ENCODE peak calls at places on chromosome 2, in seven cellular contexts. C is brain microvascular endothelial cell, X is fibroblast of the aortic adventitia, J is BJ, F is epithelial cell of esophagus, Y is lower lobe of right lung, V is left ventricle myocardium inferior. Z is an unnamed sample.
A peak's percentile ranks its signal among the peaks of the same experiment; 100 is the strongest.

GRCh38 chr2:67974564-67975430 is 88.0 kb downstream of the C1D start:
- DNase-seq in J (no peak), X (peak; percentile 68), F (peak; percentile 51), Y (peak; percentile 61), C (no peak), V (peak; percentile 25), Z (peak; percentile 20)

GRCh38 chr2:168237741-168238140 is 9.7 kb downstream of the STK39 start:
- DNase-seq in X (peak; percentile 43), C (no peak), Y (no peak), J (no peak), F (peak; percentile 42), V (no peak), Z (no peak)

GRCh38 chr2:45020439-45020838 is 11.2 kb upstream of the SIX2 start:
- DNase-seq in Y (no peak), X (no peak), C (no peak), F (no peak), J (no peak), V (no peak), Z (no peak)

GRCh38 chr2:69238449-69239031 is 148.5 kb downstream of the GFPT1 start:
- DNase-seq in J (peak; percentile 89), F (no peak), Y (no peak), X (peak; percentile 60), V (no peak), C (no peak), Z (no peak)

GRCh38 chr2:120683081-120683480 is 52.6 kb upstream of the GLI2 start:
- DNase-seq in F (no peak), C (no peak), J (no peak), Y (no peak), X (no peak), V (no peak), Z (no peak)

GRCh38 chr2:171595456-171595855 is 73.2 kb downstream of the CYBRD1 start:
- DNase-seq in J (no peak), C (no peak), Y (no peak), X (no peak), F (no peak), V (no peak), Z (no peak)

GRCh38 chr2:47782557-47783490 is at the start of gene MSH6:
- DNase-seq in C (peak; percentile 76), V (peak; percentile 89), F (peak; percentile 92), J (peak; percentile 39), X (peak; percentile 78), Y (peak; percentile 92), Z (peak; percentile 93)

GRCh38 chr2:234974501-234975385 is 22.9 kb downstream of the SH3BP4 start:
- DNase-seq in J (no peak), V (no peak), X (peak; percentile 86), Y (no peak), F (no peak), C (peak; percentile 79), Z (no peak)

GRCh38 chr2:59233910-59234309 is 992.8 kb upstream of the FANCL start:
- DNase-seq in J (no peak), Y (no peak), V (no peak), X (no peak), C (no peak), F (peak; percentile 40), Z (no peak)

GRCh38 chr2:138572318-138572717 is 70.7 kb downstream of the SPOPL start:
- DNase-seq in V (no peak), X (peak; percentile 12), C (no peak), Y (no peak), F (peak; percentile 2), J (no peak), Z (no peak)

GRCh38 chr2:6233932-6234331 is 541.7 kb downstream of the SOX11 start:
- DNase-seq in X (no peak), J (no peak), Y (no peak), C (no peak), V (no peak), F (no peak), Z (no peak)

GRCh38 chr2:220356076-220356475 is 728.6 kb downstream of the SLC4A3 start:
- DNase-seq in X (no peak), F (peak; percentile 68), Y (no peak), C (no peak), J (no peak), V (no peak), Z (no peak)

GRCh38 chr2:45946023-45946422 is 294.5 kb downstream of the PRKCE start:
- DNase-seq in F (peak; percentile 42), J (no peak), X (peak; percentile 96), V (no peak), C (peak; percentile 88), Y (no peak), Z (no peak)

GRCh38 chr2:149021271-149021719 is 17.2 kb upstream of the LYPD6B start:
- DNase-seq in F (no peak), Y (no peak), C (no peak), X (no peak), V (no peak), J (no peak), Z (no peak)

GRCh38 chr2:149023091-149023490 is 15.4 kb upstream of the LYPD6B start:
- DNase-seq in V (no peak), J (no peak), F (no peak), C (no peak), X (no peak), Y (no peak), Z (no peak)

GRCh38 chr2:149019768-149020167 is 18.7 kb upstream of the LYPD6B start:
- DNase-seq in X (no peak), C (no peak), Y (no peak), F (peak; percentile 19), J (no peak), V (no peak), Z (no peak)

GRCh38 chr2:149020432-149020851 is 18.1 kb upstream of the LYPD6B start:
- DNase-seq in J (no peak), F (peak; percentile 68), V (no peak), C (no peak), Y (no peak), X (no peak), Z (no peak)

DNA sequence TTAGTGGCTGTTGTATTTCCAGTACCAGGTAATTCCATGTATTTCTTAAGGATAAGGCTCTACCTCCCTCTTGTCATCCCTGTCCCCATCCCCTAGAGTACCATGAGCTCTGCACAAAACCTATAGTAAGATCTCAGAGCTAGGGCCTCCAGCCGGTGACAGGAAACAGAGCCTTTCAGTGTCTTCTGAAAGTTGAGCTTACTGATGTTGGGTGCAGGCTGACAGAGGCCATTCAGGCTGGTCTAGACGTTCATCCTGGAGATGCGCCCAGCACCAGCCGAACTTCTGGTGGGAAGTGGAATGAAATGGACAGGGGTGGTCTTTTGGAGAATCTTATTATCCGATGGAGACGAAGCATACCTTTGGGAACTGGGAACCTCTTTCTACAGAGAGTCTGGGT is 16.7 kb upstream of the LYPD6B start:
- DNase-seq in V (no peak), Y (no peak), F (no peak), X (no peak), J (no peak), C (no peak), Z (no peak)
- H3K4me3 ChIP-seq in V (no peak overlapping the region), Y (no peak overlapping the region), F (no peak overlapping the region), X (no peak overlapping the region), J (no peak overlapping the region), C (no peak overlapping the region), Z (no peak overlapping the region)

DNA sequence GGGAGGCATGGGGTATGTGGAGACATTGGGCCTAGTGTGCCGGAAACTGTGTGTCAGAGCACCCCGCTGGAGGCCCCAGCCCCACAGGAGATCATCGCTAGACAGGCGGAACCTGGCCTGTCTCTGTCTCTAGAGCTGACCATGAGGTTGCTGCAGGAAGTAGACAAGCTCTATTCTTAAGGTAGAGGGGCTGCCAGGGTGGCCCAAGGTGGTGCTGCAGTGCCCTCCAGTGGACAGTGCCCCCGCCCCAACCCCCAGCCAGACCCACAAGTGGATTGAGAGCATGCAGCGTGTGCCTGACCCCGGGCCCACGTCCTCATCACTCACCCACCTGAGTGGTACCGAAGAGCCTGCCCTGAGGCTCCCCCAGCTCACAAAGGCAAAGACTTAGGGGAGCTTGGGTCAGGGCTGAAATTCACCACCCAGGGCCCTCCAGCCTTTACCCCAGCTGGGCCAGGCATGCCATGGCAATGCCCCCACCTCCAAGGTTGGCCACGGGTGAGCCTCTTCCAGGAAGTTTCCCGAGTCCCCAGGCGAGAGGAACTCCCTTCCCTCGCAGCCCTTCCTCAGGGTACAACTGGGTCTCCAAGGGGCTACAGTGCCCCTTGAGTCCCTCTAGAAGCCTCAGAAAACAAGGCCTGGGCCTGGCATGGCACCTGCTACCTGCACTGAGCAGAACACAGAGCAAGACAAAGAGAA is 155.0 kb downstream of the TTC32 start:
- DNase-seq in J (no peak), C (no peak), Y (no peak), V (no peak), F (no peak), X (peak; percentile 17), Z (no peak)
- TF ChIP-seq CTCF in J (peak; percentile 48), C (peak; percentile 60), Y (no peak), V (peak; percentile 47), F (no peak), X (peak; percentile 42), Z (no peak)

DNA sequence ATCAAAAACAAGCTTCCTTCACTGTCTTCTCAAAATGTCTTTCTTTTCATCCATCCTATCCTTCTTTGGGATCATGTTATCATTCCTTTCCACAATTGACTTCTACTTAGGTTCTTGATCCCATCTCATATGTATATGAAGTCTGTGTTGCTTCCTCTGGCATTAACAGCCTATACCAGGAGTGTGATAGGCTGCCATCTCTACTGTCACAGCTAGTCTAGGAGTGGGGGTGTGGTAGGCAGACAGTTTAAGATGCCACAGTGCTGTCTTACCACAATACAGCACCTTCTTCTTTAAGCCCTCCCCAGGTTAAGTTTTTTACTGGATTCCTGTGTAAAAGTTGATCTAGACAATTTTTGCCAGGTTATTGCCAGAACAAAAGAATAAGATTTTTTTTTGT is 3.7 kb upstream of the HTR2B start:
- DNase-seq in V (no peak), F (no peak), Y (no peak), J (no peak), X (no peak), C (no peak), Z (no peak)
- H3K4me3 ChIP-seq in V (no peak overlapping the region), F (no peak overlapping the region), Y (no peak overlapping the region), J (no peak overlapping the region), X (no peak overlapping the region), C (no peak overlapping the region), Z (no peak overlapping the region)

GRCh38 chr2:215635788-215636139 is 199.9 kb upstream of the FN1 start:
- DNase-seq in C (peak; percentile 76), V (no peak), F (peak; percentile 71), Y (no peak), J (no peak), X (peak; percentile 65), Z (peak; percentile 37)
- TF ChIP-seq CTCF in C (peak; percentile 68), V (no peak), F (peak; percentile 32), Y (no peak), J (no peak), X (peak; percentile 31), Z (peak; percentile 31)

Z was measured in adrenal gland.